ENCODE peak calls at places on chromosomes 6 and 20, in five cellular contexts. L is BJ, V is choroid plexus epithelial cell, I is breast epithelium, P is nephron progenitor cell. Q is an unnamed sample.

GRCh38 chr6:162088091-162088490 is 639.5 kb downstream of the PRKN start:
- DNase-seq in L (no peak), V (no peak), I (no peak), P (no peak), Q (no peak)

GRCh38 chr20:8621021-8621420 is 447.9 kb upstream of the PLCB4 start:
- DNase-seq in L (no peak), V (no peak), I (no peak), P (no peak), Q (no peak)

GRCh38 chr6:12132351-12133222 is 120.5 kb downstream of the HIVEP1 start:
- DNase-seq in L (no peak), V (peak; percentile 54), I (no peak), P (no peak), Q (peak; percentile 37)

GRCh38 chr20:16490696-16491095 is 82.6 kb downstream of the KIF16B start:
- DNase-seq in L (no peak), V (peak; percentile 6), I (no peak), P (no peak), Q (no peak)

GRCh38 chr6:90088009-90088408 is 193.7 kb downstream of the GJA10 start:
- DNase-seq in L (peak; percentile 38), V (peak; percentile 82), I (no peak), P (no peak), Q (peak; percentile 53)

GRCh38 chr20:43477634-43478033 is 19.9 kb downstream of the SRSF6 start:
- DNase-seq in L (no peak), V (no peak), I (no peak), P (no peak), Q (no peak)

GRCh38 chr6:30007132-30007764 is 53.8 kb upstream of the POLR1H start:
- DNase-seq in L (no peak), V (no peak), I (no peak), P (peak; percentile 52), Q (no peak)

GRCh38 chr20:4720121-4720976 is 1.4 kb upstream of the PRND start:
- DNase-seq in L (peak; percentile 46), V (peak; percentile 80), I (peak; percentile 58), P (peak; percentile 68), Q (peak; percentile 81)

GRCh38 chr6:34457392-34457746 is 8.5 kb upstream of the PACSIN1 start:
- DNase-seq in L (no peak), V (no peak), I (no peak), P (no peak), Q (no peak)

GRCh38 chr6:52503853-52504777 is 72.7 kb downstream of the TRAM2 start:
- DNase-seq in L (no peak), V (peak; percentile 73), I (peak; percentile 92), P (no peak), Q (peak; percentile 75)

GRCh38 chr20:3235661-3236324 is 3.2 kb downstream of the SLC4A11 start:
- DNase-seq in L (no peak), V (no peak), I (no peak), P (no peak), Q (peak; percentile 26)

GRCh38 chr6:116280161-116280959 is 630 bp upstream of the TSPYL1 start:
- DNase-seq in L (no peak), V (peak; percentile 45), I (no peak), P (no peak), Q (peak; percentile 39)

GRCh38 chr20:17721802-17722486 is 22.2 kb downstream of the BANF2 start:
- DNase-seq in L (no peak), V (peak; percentile 30), I (no peak), P (no peak), Q (peak; percentile 5)

GRCh38 chr20:17723301-17723691 is 23.5 kb downstream of the BANF2 start:
- DNase-seq in L (no peak), V (no peak), I (no peak), P (no peak), Q (no peak)

GRCh38 chr20:17725094-17725835 is 25.5 kb downstream of the BANF2 start:
- DNase-seq in L (no peak), V (no peak), I (no peak), P (no peak), Q (no peak)

GRCh38 chr20:17720755-17721154 is 21.0 kb downstream of the BANF2 start:
- DNase-seq in L (no peak), V (no peak), I (no peak), P (no peak), Q (no peak)

GRCh38 chr20:17722493-17723300 is 22.9 kb downstream of the BANF2 start:
- DNase-seq in L (no peak), V (no peak), I (no peak), P (no peak), Q (no peak)
- TF ChIP-seq CTCF in L (no peak), V (no peak), I (no peak), P (no peak), Q (no peak)

GRCh38 chr6:894274-894673 is 201.3 kb upstream of the EXOC2 start:
- DNase-seq in L (no peak), V (no peak), I (no peak), P (no peak), Q (no peak)
- TF ChIP-seq CTCF in L (no peak), V (peak; percentile 48), I (no peak), P (no peak), Q (peak; percentile 6)

GRCh38 chr20:52747736-52748135 is 224.4 kb upstream of the TSHZ2 start:
- DNase-seq in L (no peak), V (no peak), I (no peak), P (peak; percentile 13), Q (peak; percentile 6)
- TF ChIP-seq CTCF in L (no peak), V (no peak), I (no peak), P (peak; percentile 38), Q (peak; percentile 15)

DNA sequence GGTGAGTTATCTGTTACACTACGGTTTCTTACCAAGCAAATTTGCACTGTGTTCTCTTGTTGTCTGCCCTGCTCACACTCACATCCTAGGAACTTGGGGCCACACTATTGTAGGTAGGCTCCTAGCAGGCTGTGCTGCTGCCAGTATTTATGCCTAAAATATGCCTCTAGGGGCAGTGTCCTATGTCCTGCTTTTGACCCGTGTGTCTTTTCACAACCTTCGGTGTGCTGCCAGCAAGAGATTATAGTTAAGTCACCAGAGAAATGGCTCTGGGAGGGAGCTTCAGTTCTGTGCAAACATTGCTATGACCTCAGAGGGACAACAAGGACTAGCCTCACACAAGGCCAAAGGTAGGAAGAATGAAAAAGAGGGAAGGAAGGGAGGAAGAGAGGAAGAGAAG is 8.9 kb upstream of the TAAR5 start:
- DNase-seq in L (no peak), V (no peak), I (no peak), P (peak; percentile 3), Q (no peak)
- TF ChIP-seq CTCF in L (peak; percentile 16), V (peak; percentile 33), I (no peak), P (peak; percentile 34), Q (no peak)